ENCODE peak calls at places on chromosomes 3 and 15, in eight cellular contexts. I, W, K, Z, V, G, M and R are unnamed samples.

GRCh38 chr15:45157056-45157455 is 27.3 kb downstream of the DUOX1 start:
- DNase-seq in I (no peak), W (no peak), K (peak; percentile 81), Z (no peak), V (no peak), G (no peak), M (peak; percentile 72), R (peak; percentile 84)

GRCh38 chr15:33076937-33077336 is 117.6 kb downstream of the FMN1 start:
- DNase-seq in I (no peak), W (no peak), K (no peak), Z (no peak), V (no peak), G (no peak), M (no peak), R (no peak)

GRCh38 chr15:96234109-96234892 is 96.2 kb upstream of the NR2F2 start:
- DNase-seq in I (no peak), W (no peak), K (peak; percentile 12), Z (no peak), V (no peak), G (no peak), M (peak; percentile 19), R (peak; percentile 80)

GRCh38 chr15:70058642-70059360 is 38.9 kb downstream of the TLE3 start:
- DNase-seq in I (no peak), W (no peak), K (no peak), Z (no peak), V (no peak), G (no peak), M (no peak), R (no peak)

GRCh38 chr3:113746955-113747718 is at the start of gene ATP6V1A:
- DNase-seq in I (peak; percentile 77), W (peak; percentile 81), K (peak; percentile 30), Z (peak; percentile 81), V (peak; percentile 94), G (peak; percentile 85), M (peak; percentile 87), R (no peak)

GRCh38 chr15:58918239-58918638 is 15.2 kb downstream of the SLTM start:
- DNase-seq in I (no peak), W (no peak), K (peak; percentile 47), Z (no peak), V (no peak), G (no peak), M (no peak), R (no peak)

GRCh38 chr3:126293370-126294082 is 63.7 kb downstream of the KLF15 start:
- DNase-seq in I (peak; percentile 65), W (no peak), K (peak; percentile 68), Z (no peak), V (peak; percentile 33), G (peak; percentile 50), M (no peak), R (peak; percentile 10)

GRCh38 chr3:126342991-126343661 is 14.1 kb downstream of the KLF15 start:
- DNase-seq in I (peak; percentile 34), W (peak; percentile 37), K (no peak), Z (peak; percentile 68), V (peak; percentile 86), G (peak; percentile 55), M (peak; percentile 32), R (peak; percentile 47)

GRCh38 chr3:126654571-126655393 is at the start of gene TXNRD3:
- DNase-seq in I (peak; percentile 90), W (no peak), K (peak; percentile 63), Z (peak; percentile 77), V (peak; percentile 94), G (peak; percentile 88), M (peak; percentile 74), R (peak; percentile 44)

GRCh38 chr3:128170866-128171516 is 17.7 kb downstream of the EEFSEC start:
- DNase-seq in I (no peak), W (no peak), K (peak; percentile 85), Z (peak; percentile 79), V (peak; percentile 68), G (no peak), M (peak; percentile 81), R (peak; percentile 84)

GRCh38 chr15:65083262-65083701 is 6.7 kb downstream of the KBTBD13 start:
- DNase-seq in I (no peak), W (no peak), K (peak; percentile 42), Z (peak; percentile 92), V (peak; percentile 82), G (no peak), M (no peak), R (peak; percentile 26)

GRCh38 chr15:48653216-48653615 is 7.7 kb upstream of the FBN1 start:
- DNase-seq in I (no peak), W (no peak), K (no peak), Z (no peak), V (no peak), G (no peak), M (no peak), R (no peak)

GRCh38 chr15:67082007-67082536 is 16.7 kb downstream of the SMAD3 start:
- DNase-seq in I (no peak), W (peak; percentile 70), K (no peak), Z (no peak), V (no peak), G (no peak), M (no peak), R (no peak)

GRCh38 chr15:60155661-60156060 is 151.6 kb downstream of the FOXB1 start:
- DNase-seq in I (no peak), W (no peak), K (peak; percentile 56), Z (no peak), V (no peak), G (no peak), M (no peak), R (peak; percentile 39)

GRCh38 chr3:9914559-9915251 is 2.2 kb upstream of the IL17RC start:
- DNase-seq in I (no peak), W (no peak), K (no peak), Z (no peak), V (peak; percentile 57), G (no peak), M (no peak), R (no peak)

GRCh38 chr3:5431811-5432378 is 244.4 kb downstream of the EDEM1 start:
- DNase-seq in I (no peak), W (no peak), K (no peak), Z (no peak), V (no peak), G (no peak), M (no peak), R (no peak)

GRCh38 chr3:20837676-20838302 is 651.8 kb upstream of the SGO1 start:
- DNase-seq in I (no peak), W (no peak), K (no peak), Z (no peak), V (peak; percentile 47), G (no peak), M (no peak), R (no peak)

GRCh38 chr3:2711081-2711480 is 399.1 kb downstream of the IL5RA start:
- DNase-seq in I (no peak), W (no peak), K (no peak), Z (peak; percentile 8), V (no peak), G (no peak), M (no peak), R (no peak)

GRCh38 chr3:2714856-2715255 is 395.3 kb downstream of the IL5RA start:
- DNase-seq in I (no peak), W (no peak), K (no peak), Z (no peak), V (no peak), G (no peak), M (no peak), R (no peak)

GRCh38 chr3:2713923-2714322 is 396.3 kb downstream of the IL5RA start:
- DNase-seq in I (no peak), W (no peak), K (no peak), Z (no peak), V (no peak), G (no peak), M (no peak), R (no peak)
- TF ChIP-seq CTCF in I (peak; percentile 40), W (peak; percentile 19), K (no peak), Z (peak; percentile 59), V (peak; percentile 79), G (no peak), M (no peak), R (peak; percentile 19)

DNA sequence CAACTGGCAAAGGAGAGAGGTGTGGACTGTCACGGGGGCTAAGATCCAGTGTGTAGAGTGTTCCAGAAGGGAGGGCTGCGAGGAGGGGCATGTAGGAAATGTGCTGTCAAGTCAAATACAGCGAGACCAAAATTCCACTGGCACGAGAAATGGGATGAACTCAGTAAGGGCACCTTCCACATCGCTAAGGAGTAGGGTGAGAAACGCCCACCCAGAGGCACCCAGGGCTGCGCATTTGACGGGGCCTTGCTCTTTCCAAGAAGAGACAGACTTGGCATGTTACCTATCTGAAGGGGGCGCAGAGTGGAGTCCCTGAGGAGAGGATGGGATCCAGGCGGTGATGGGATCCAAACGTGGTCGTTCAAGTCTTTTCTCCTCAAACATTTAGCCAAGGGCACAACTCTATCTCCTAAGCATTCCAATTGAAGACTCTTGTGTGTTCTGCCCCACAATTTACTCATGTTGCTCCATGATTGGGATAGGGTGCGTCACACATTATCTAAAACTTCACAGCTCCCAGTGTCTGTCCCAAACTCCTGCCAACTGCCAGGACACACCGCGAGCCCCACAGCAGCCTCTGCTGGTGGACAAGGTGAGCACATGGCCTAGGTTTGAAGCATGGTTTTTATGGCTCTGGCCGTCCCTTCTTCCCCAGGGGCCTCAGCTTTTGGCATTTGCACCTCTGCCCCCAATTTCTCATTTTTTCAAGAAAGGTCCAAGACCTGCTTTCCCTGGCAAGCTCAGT is 7.6 kb downstream of the SELENOS start:
- DNase-seq in I (no peak), W (no peak), K (peak; percentile 46), Z (peak; percentile 31), V (peak; percentile 79), G (no peak), M (no peak), R (no peak)
- TF ChIP-seq CTCF in I (peak; percentile 53), W (no peak), K (peak; percentile 57), Z (peak; percentile 45), V (peak; percentile 71), G (no peak), M (no peak), R (peak; percentile 39)

DNA sequence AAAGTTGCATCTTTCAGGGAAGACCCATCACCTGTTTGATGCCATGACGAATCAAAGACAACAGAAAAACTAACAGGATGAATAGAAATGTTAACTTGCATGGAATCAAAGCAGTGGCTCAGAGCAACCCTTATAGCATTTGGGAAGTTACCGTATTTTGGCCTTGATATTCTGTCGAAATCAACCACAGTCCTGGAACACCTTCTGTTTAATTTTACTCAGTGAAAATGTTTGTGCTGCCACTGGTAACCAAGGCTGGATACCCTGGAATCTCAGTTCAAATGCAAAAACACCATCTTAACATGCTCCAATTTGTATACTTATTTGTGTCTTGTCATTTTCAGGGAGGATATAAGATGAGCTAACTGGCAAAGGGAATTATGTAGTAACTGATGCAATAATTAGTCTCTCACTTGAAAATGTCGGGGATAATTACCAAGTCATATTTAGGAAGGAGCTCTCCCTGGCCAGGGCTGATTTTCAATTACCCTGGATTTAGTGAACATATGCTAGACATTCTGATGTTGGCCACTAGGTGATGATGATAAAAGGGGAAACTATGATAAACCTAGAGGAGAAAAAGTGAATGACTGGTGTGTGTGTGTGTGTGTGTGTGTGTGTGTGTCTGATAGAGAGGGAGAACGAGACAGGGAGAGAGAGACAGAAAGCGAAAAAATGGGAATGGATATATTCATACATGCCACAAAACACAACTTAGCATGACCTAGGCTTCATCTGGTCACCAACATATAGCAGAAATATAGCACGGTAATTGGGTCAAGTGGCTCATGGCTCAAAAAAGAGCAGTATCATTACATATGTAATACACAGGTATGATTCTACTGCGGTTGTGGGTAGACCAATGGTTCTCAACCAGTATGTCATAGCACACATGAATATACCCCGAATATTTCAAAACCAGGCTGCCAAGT is 19.0 kb upstream of the PRICKLE2 start:
- DNase-seq in I (no peak), W (no peak), K (peak; percentile 45), Z (no peak), V (peak; percentile 63), G (no peak), M (peak; percentile 13), R (peak; percentile 60)
- TF ChIP-seq CTCF in I (no peak), W (peak; percentile 22), K (peak; percentile 47), Z (peak; percentile 53), V (peak; percentile 74), G (no peak), M (no peak), R (peak; percentile 58)

GRCh38 chr3:32154180-32154579 is 47.8 kb downstream of the GPD1L start:
- DNase-seq in I (no peak), W (no peak), K (peak; percentile 16), Z (peak; percentile 35), V (peak; percentile 75), G (no peak), M (no peak), R (no peak)
- TF ChIP-seq CTCF in I (peak; percentile 10), W (no peak), K (peak; percentile 43), Z (peak; percentile 44), V (peak; percentile 74), G (no peak), M (no peak), R (peak; percentile 26)